ENCODE peak calls at places on chromosomes 5 and 9, in four cellular contexts. O, P, E and B are unnamed samples.

GRCh38 chr9:112176410-112177010 is 1.4 kb upstream of the SUSD1 start:
- DNase-seq in O (no peak), E (no peak), P (no peak), B (no peak)

GRCh38 chr9:77879344-77880089 is 152.1 kb downstream of the GNAQ start:
- DNase-seq in P (no peak), O (peak; percentile 24), E (no peak), B (no peak)

GRCh38 chr9:33202552-33203300 is 35.6 kb upstream of the B4GALT1 start:
- DNase-seq in O (peak; percentile 79), E (peak; percentile 73), P (no peak), B (no peak)

GRCh38 chr9:97753975-97754374 is 56.8 kb upstream of the XPA start:
- DNase-seq in E (no peak), P (no peak), O (no peak), B (no peak)

GRCh38 chr5:135391869-135392255 is 7.2 kb downstream of the MACROH2A1 start:
- DNase-seq in E (peak; percentile 72), P (no peak), O (no peak), B (no peak)

GRCh38 chr9:95650720-95651119 is 133.9 kb upstream of the PTCH1 start:
- DNase-seq in E (no peak), O (no peak), P (no peak), B (no peak)

GRCh38 chr9:130518943-130519772 is 60.2 kb upstream of the FUBP3 start:
- DNase-seq in E (no peak), P (no peak), O (no peak), B (no peak)

GRCh38 chr5:1208743-1209551 is 7.6 kb downstream of the SLC6A19 start:
- DNase-seq in E (no peak), P (no peak), O (peak; percentile 23), B (no peak)

GRCh38 chr5:132469380-132470372 is 20.9 kb downstream of the IRF1 start:
- DNase-seq in E (no peak), O (no peak), P (no peak), B (peak; percentile 7)

GRCh38 chr5:121640298-121640697 is 211.4 kb upstream of the FTMT start:
- DNase-seq in P (no peak), O (no peak), E (no peak), B (no peak)

GRCh38 chr5:67401166-67401565 is 204.6 kb upstream of the CD180 start:
- DNase-seq in O (no peak), P (no peak), E (no peak), B (no peak)

GRCh38 chr5:83430130-83431010 is 41.2 kb upstream of the VCAN start:
- DNase-seq in P (peak; percentile 71), O (peak; percentile 47), E (peak; percentile 73), B (peak; percentile 17)

GRCh38 chr5:14869286-14870164 is 2.1 kb downstream of the ANKH start:
- DNase-seq in O (no peak), E (no peak), P (no peak), B (no peak)

GRCh38 chr5:118327389-118327788 is 661.0 kb downstream of the DTWD2 start:
- DNase-seq in E (no peak), P (no peak), O (no peak), B (no peak)

GRCh38 chr9:115264333-115264732 is 146.4 kb upstream of the TNC start:
- DNase-seq in O (no peak), E (no peak), P (no peak), B (no peak)

GRCh38 chr5:149887622-149888183 is 56.9 kb downstream of the PDE6A start:
- DNase-seq in O (no peak), E (no peak), P (no peak), B (no peak)

GRCh38 chr5:133785182-133785581 is 172.8 kb upstream of the FSTL4 start:
- DNase-seq in P (no peak), O (no peak), E (no peak), B (no peak)

GRCh38 chr5:126137771-126138474 is 285.3 kb upstream of the GRAMD2B start:
- DNase-seq in E (no peak), P (no peak), O (no peak), B (no peak)

GRCh38 chr5:28017178-28017577 is 978.8 kb upstream of the CDH9 start:
- DNase-seq in P (no peak), O (no peak), E (no peak), B (no peak)

GRCh38 chr5:28009526-28010025 is 971.2 kb upstream of the CDH9 start:
- DNase-seq in E (no peak), P (no peak), O (no peak), B (no peak)

GRCh38 chr5:28012538-28012937 is 974.2 kb upstream of the CDH9 start:
- DNase-seq in O (no peak), E (no peak), P (no peak), B (no peak)

DNA sequence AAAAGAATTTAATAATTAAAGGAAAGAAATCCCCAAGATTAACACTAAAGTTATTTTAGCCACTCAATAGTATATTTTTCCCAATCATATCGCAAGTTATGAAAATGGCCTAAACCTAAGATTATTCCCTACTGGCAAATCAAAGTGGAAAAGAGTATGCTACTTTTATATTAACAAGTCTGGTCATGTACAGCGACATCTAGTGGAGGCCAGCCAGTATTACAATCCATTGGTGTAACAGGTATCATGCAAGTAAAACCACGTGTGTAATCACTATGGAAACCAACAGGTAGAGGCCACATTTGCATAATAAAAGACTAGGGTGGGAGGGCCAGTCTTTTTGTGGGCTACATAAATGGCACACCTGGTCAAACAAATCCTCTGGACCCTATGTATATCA is 976.4 kb upstream of the CDH9 start:
- DNase-seq in P (peak; percentile 18), E (no peak), O (no peak), B (no peak)
- H3K9me3 ChIP-seq in P (peaks cover 48% of the 10 kb centered on the region), E (no peaks in the 10 kb centered on the region), O (peaks cover 9% of the 10 kb centered on the region), B (no peaks in the 10 kb centered on the region)

GRCh38 chr9:116958886-116959285 is 271.8 kb downstream of the TRIM32 start:
- DNase-seq in E (no peak), P (no peak), O (no peak), B (no peak)

GRCh38 chr9:116964258-116964657 is 277.2 kb downstream of the TRIM32 start:
- DNase-seq in E (no peak), O (no peak), P (no peak), B (no peak)

GRCh38 chr9:116959775-116960174 is 272.7 kb downstream of the TRIM32 start:
- DNase-seq in E (no peak), P (no peak), O (peak; percentile 10), B (no peak)
- H3K9me3 ChIP-seq in E (no peaks in the 10 kb centered on the region), P (no peaks in the 10 kb centered on the region), O (no peaks in the 10 kb centered on the region), B (no peaks in the 10 kb centered on the region)

DNA sequence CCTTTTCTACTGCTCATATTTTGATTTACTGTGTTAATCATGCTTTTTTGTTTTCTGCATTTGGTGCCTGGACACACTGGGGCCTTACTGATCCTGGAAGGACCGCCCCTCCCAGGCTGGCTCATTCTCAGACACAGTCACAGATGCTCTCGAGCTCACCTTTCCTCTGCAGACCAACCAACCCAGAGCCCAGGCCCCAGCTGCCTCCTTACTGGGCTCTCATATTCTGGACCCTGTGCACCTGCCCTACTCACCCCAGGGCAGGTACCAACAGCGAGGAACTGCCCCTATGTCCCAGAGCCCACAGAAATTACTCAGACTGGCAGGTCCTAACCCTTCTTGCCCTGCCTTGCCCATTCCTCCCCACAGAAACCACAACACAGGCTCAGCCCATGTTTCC is 6.6 kb upstream of the OR2V2 start:
- DNase-seq in O (no peak), P (no peak), E (no peak), B (no peak)
- H3K9me3 ChIP-seq in O (no peaks in the 10 kb centered on the region), P (peaks cover 13% of the 10 kb centered on the region), E (no peaks in the 10 kb centered on the region), B (peaks cover 4% of the 10 kb centered on the region)

GRCh38 chr9:107054146-107054545 is 191.2 kb downstream of the ZNF462 start:
- DNase-seq in O (no peak), P (no peak), E (no peak), B (no peak)
- H3K9me3 ChIP-seq in O (no peaks in the 10 kb centered on the region), P (no peaks in the 10 kb centered on the region), E (no peaks in the 10 kb centered on the region), B (no peaks in the 10 kb centered on the region)

DNA sequence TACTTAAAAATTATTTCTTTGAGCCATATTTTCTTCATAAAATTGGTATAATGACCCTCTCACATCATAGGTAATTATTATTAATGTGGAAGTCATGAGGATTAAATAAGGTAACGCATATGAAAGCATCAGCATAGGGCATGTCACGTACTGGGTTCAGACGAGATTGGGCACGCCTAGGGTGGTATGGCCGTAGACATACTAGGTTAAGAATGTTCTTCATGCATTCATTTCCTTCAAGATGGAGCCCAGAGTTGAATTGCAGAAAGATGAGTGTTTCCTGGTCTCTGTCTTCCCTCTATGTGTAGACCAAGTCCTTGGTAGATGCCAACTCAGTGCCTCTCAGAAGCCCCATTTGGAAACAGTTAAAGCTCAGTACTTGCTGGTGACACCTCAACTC is 174.1 kb upstream of the CLINT1 start:
- DNase-seq in E (no peak), P (no peak), O (no peak), B (no peak)
- H3K9me3 ChIP-seq in E (no peaks in the 10 kb centered on the region), P (peaks cover 8% of the 10 kb centered on the region), O (no peaks in the 10 kb centered on the region), B (peaks cover 5% of the 10 kb centered on the region)

DNA sequence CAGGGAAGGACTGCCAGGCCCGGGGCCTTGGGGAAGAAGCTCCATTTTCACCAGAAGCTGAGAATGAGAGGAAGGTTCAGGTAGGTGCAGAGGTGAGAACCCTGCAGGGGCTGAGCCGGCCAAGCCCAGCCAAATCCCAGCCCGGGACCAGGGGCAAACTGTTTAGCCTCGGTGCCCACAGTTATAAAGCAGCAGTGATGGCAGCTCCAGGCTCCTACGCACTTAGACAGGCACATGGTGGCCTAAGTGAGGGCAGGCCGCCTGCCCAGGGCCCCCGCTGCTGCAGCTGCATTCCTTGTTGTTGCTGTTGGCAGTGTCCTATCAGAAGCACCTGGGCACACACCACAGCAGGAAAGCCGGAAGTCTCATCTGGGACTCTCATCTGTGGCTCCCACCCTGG is 159.9 kb upstream of the FOXD4L5 start:
- DNase-seq in P (no peak), E (no peak), O (no peak), B (no peak)
- H3K9me3 ChIP-seq in P (no peaks in the 10 kb centered on the region), E (no peaks in the 10 kb centered on the region), O (no peaks in the 10 kb centered on the region), B (no peaks in the 10 kb centered on the region)

GRCh38 chr5:56663523-56663922 is 151.8 kb upstream of the MAP3K1 start:
- DNase-seq in O (no peak), E (no peak), P (no peak), B (no peak)
- H3K9me3 ChIP-seq in O (no peaks in the 10 kb centered on the region), E (no peaks in the 10 kb centered on the region), P (peaks cover 23% of the 10 kb centered on the region), B (no peaks in the 10 kb centered on the region)

DNA sequence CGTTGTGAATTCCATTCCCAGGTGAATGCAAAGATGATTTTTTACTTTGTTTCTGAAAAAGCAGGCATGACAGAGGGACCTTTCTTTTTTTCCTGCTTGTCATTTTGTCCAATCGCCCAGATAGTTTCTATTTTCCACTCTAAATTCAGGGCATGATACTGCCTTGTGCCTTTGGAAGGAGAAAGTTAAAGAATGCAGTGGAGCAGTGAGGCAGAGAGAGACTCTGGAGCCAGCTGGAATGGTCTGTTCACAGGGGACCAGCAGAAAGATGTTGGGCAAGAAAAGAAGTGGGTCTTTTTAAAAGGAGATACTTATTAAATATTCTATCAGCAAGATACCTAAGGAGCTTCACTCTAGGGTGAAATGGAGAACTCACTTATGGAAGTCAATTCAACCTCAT is 532.3 kb downstream of the BRINP1 start:
- DNase-seq in O (no peak), E (no peak), P (no peak), B (no peak)
- H3K9me3 ChIP-seq in O (no peaks in the 10 kb centered on the region), E (no peaks in the 10 kb centered on the region), P (no peaks in the 10 kb centered on the region), B (no peaks in the 10 kb centered on the region)